ENCODE peak calls at places on chromosomes 3 and 15, in nine cellular contexts. V is OCI-M1; H is GM23248; Z is BJ; C is fibroblast of mammary gland; J is activated naive CD4-positive, alpha-beta T cell treated with anti-CD3 and anti-CD28 coated beads, Interleukin-2, amount 10 ng/mL, durations not matched to agents 7 days and 5 days; P is HT-29; Y is left ventricle myocardium inferior; O is lower lobe of right lung. E is an unnamed sample.

GRCh38 chr3:13105851-13106250 is 32.6 kb upstream of the IQSEC1 start:
- DNase-seq in V (no peak), H (no peak), Z (no peak), C (no peak), J (no peak), P (peak), Y (peak), O (peak), E (no peak)

GRCh38 chr15:80991446-80991845 is 1.8 kb upstream of the MESD start:
- DNase-seq in V (peak), H (peak), Z (no peak), C (peak), J (peak), P (no peak), Y (peak), O (no peak), E (peak)

GRCh38 chr3:34015204-34016142 is 217.0 kb downstream of the PDCD6IP start:
- DNase-seq in V (peak), H (peak), Z (no peak), C (peak), J (no peak), P (peak), Y (no peak), O (no peak), E (peak)

GRCh38 chr3:53804697-53805462 is 41.3 kb downstream of the CHDH start:
- DNase-seq in V (no peak), H (peak), Z (peak), C (peak), J (no peak), P (peak), Y (no peak), O (no peak), E (no peak)

GRCh38 chr3:123552095-123552714 is 32.6 kb downstream of the HACD2 start:
- DNase-seq in V (peak), H (peak), Z (no peak), C (peak), J (no peak), P (peak), Y (no peak), O (no peak), E (no peak)

GRCh38 chr15:71761649-71762048 is 48.7 kb upstream of the NR2E3 start:
- DNase-seq in V (no peak), H (peak), Z (peak), C (peak), J (no peak), P (peak), Y (no peak), O (no peak), E (peak)

GRCh38 chr3:194282436-194283122 is 68.5 kb downstream of the CPN2 start:
- DNase-seq in V (no peak), H (no peak), Z (no peak), C (no peak), J (peak), P (no peak), Y (no peak), O (peak), E (no peak)

GRCh38 chr3:33718595-33718907 is 497 bp upstream of the CLASP2 start:
- DNase-seq in V (peak), H (no peak), Z (no peak), C (no peak), J (no peak), P (peak), Y (no peak), O (no peak), E (no peak)

GRCh38 chr3:39809995-39810595 is 686 bp downstream of the MYRIP start:
- DNase-seq in V (no peak), H (peak), Z (no peak), C (no peak), J (no peak), P (no peak), Y (no peak), O (no peak), E (no peak)

GRCh38 chr3:80190051-80190450 is 422.3 kb upstream of the ROBO1 start:
- DNase-seq in V (peak), H (peak), Z (peak), C (peak), J (no peak), P (no peak), Y (no peak), O (no peak), E (no peak)

GRCh38 chr15:76994971-76995945 is at the start of gene PSTPIP1:
- DNase-seq in V (no peak), H (peak), Z (no peak), C (no peak), J (peak), P (no peak), Y (peak), O (peak), E (peak)

GRCh38 chr15:76470691-76471090 is 134.1 kb downstream of the ISL2 start:
- DNase-seq in V (no peak), H (peak), Z (no peak), C (peak), J (no peak), P (no peak), Y (no peak), O (no peak), E (no peak)

GRCh38 chr3:121660356-121661171 is at the start of gene HCLS1:
- DNase-seq in V (peak), H (peak), Z (no peak), C (peak), J (peak), P (no peak), Y (peak), O (peak), E (peak)

GRCh38 chr3:81666502-81667121 is 94.8 kb downstream of the GBE1 start:
- DNase-seq in V (peak), H (peak), Z (no peak), C (peak), J (no peak), P (no peak), Y (no peak), O (no peak), E (peak)

GRCh38 chr3:48435774-48436476 is 4.0 kb downstream of the CCDC51 start:
- DNase-seq in V (peak), H (peak), Z (no peak), C (peak), J (peak), P (peak), Y (peak), O (peak), E (peak)

GRCh38 chr15:70249616-70250015 is 151.9 kb upstream of the TLE3 start:
- DNase-seq in V (no peak), H (no peak), Z (no peak), C (no peak), J (no peak), P (no peak), Y (no peak), O (no peak), E (no peak)

GRCh38 chr3:129119365-129120100 is 2.1 kb downstream of the RAB43 start:
- DNase-seq in V (peak), H (peak), Z (no peak), C (no peak), J (peak), P (peak), Y (no peak), O (peak), E (no peak)

GRCh38 chr3:117547956-117548550 is 838.5 kb downstream of the TUSC7 start:
- DNase-seq in V (no peak), H (peak), Z (no peak), C (peak), J (no peak), P (no peak), Y (no peak), O (no peak), E (no peak)

GRCh38 chr3:160200328-160200727 is 24.9 kb upstream of the C3orf80 start:
- DNase-seq in V (no peak), H (no peak), Z (no peak), C (peak), J (no peak), P (no peak), Y (no peak), O (no peak), E (no peak)

GRCh38 chr15:68343579-68344225 is 66.2 kb downstream of the FEM1B start:
- DNase-seq in V (no peak), H (no peak), Z (no peak), C (no peak), J (no peak), P (no peak), Y (no peak), O (no peak), E (no peak)

GRCh38 chr3:53500165-53500777 is 5.9 kb downstream of the CACNA1D start:
- DNase-seq in V (no peak), H (no peak), Z (no peak), C (no peak), J (no peak), P (no peak), Y (no peak), O (no peak), E (no peak)

GRCh38 chr15:36590838-36591237 is 11.4 kb downstream of the CDIN1 start:
- DNase-seq in V (no peak), H (peak), Z (no peak), C (peak), J (no peak), P (peak), Y (no peak), O (no peak), E (no peak)

GRCh38 chr3:128499724-128500275 is 6.8 kb upstream of the GATA2 start:
- DNase-seq in V (no peak), H (peak), Z (no peak), C (peak), J (no peak), P (no peak), Y (no peak), O (no peak), E (no peak)

E was measured in MV-4-11.